ENCODE peak calls at places on chromosomes 12 and 14, in five cellular contexts. U is iPS-NIHi11; G is T-cell; H is SK-MEL-5; M is CD4-positive, alpha-beta T cell. I is an unnamed sample.

GRCh38 chr14:61264699-61265098 is 16.4 kb downstream of the TMEM30B start:
- DNase-seq in U (no peak), G (no peak), H (no peak), M (no peak), I (no peak)

GRCh38 chr14:79334272-79334671 is 877.0 kb downstream of the DIO2 start:
- DNase-seq in U (no peak), G (no peak), H (no peak), M (no peak), I (no peak)

GRCh38 chr14:32702571-32702970 is 236.1 kb upstream of the NPAS3 start:
- DNase-seq in U (peak), G (no peak), H (peak), M (peak), I (no peak)

GRCh38 chr14:75025082-75025481 is 22.4 kb downstream of the EIF2B2 start:
- DNase-seq in U (no peak), G (no peak), H (no peak), M (no peak), I (no peak)

GRCh38 chr12:9364224-9365176 is 156.3 kb upstream of the PZP start:
- DNase-seq in U (peak), G (no peak), H (peak), M (peak), I (no peak)

GRCh38 chr12:28795306-28795705 is 353.8 kb upstream of the FAR2 start:
- DNase-seq in U (no peak), G (no peak), H (peak), M (no peak), I (no peak)

GRCh38 chr12:93991882-93992415 is 156.4 kb upstream of the PLXNC1 start:
- DNase-seq in U (no peak), G (no peak), H (no peak), M (no peak), I (no peak)

GRCh38 chr14:54763761-54764160 is 138.9 kb downstream of the GCH1 start:
- DNase-seq in U (no peak), G (no peak), H (no peak), M (no peak), I (no peak)

GRCh38 chr12:57864382-57864781 is 17.9 kb upstream of the CTDSP2 start:
- DNase-seq in U (peak), G (no peak), H (no peak), M (no peak), I (no peak)

GRCh38 chr12:122013792-122014590 is 7.7 kb upstream of the BCL7A start:
- DNase-seq in U (no peak), G (no peak), H (no peak), M (no peak), I (no peak)

GRCh38 chr14:71687115-71687836 is 245.0 kb upstream of the RGS6 start:
- DNase-seq in U (no peak), G (no peak), H (no peak), M (no peak), I (no peak)

GRCh38 chr12:119512772-119513497 is 80.6 kb upstream of the TMEM233 start:
- DNase-seq in U (peak), G (no peak), H (peak), M (no peak), I (no peak)

GRCh38 chr12:109147954-109148353 is 31.6 kb downstream of the ACACB start:
- DNase-seq in U (no peak), G (no peak), H (no peak), M (no peak), I (no peak)

GRCh38 chr14:97411938-97412612 is 614.9 kb downstream of the VRK1 start:
- DNase-seq in U (peak), G (no peak), H (no peak), M (no peak), I (no peak)

GRCh38 chr14:96202441-96203094 is 2.1 kb upstream of the BDKRB2 start:
- DNase-seq in U (no peak), G (no peak), H (no peak), M (no peak), I (no peak)

GRCh38 chr12:56684745-56685369 is 3.2 kb downstream of the PTGES3 start:
- DNase-seq in U (no peak), G (no peak), H (no peak), M (no peak), I (peak)

GRCh38 chr14:50340945-50341344 is 28.8 kb downstream of the DMAC2L start:
- DNase-seq in U (peak), G (no peak), H (peak), M (no peak), I (no peak)

GRCh38 chr14:26841920-26842741 is 244.3 kb upstream of the NOVA1 start:
- DNase-seq in U (peak), G (no peak), H (peak), M (no peak), I (peak)

GRCh38 chr14:77141592-77142288 is at the start of gene ZDHHC22:
- DNase-seq in U (peak), G (no peak), H (no peak), M (no peak), I (no peak)

GRCh38 chr14:61403411-61403810 is 82.0 kb downstream of the PRKCH start:
- DNase-seq in U (no peak), G (no peak), H (no peak), M (no peak), I (no peak)

GRCh38 chr14:103115845-103116572 is 7.3 kb upstream of the TNFAIP2 start:
- DNase-seq in U (no peak), G (no peak), H (no peak), M (no peak), I (no peak)

GRCh38 chr12:59250766-59251165 is 330.5 kb upstream of the LRIG3 start:
- DNase-seq in U (no peak), G (no peak), H (no peak), M (no peak), I (no peak)

GRCh38 chr12:2034633-2035420 is 18.0 kb upstream of the CACNA1C start:
- DNase-seq in U (peak), G (peak), H (peak), M (peak), I (peak)

GRCh38 chr14:76920572-76921175 is 94.5 kb downstream of the LRRC74A start:
- DNase-seq in U (peak), G (no peak), H (no peak), M (no peak), I (no peak)

GRCh38 chr12:105949391-105949790 is 189.4 kb downstream of the NUAK1 start:
- DNase-seq in U (no peak), G (no peak), H (no peak), M (no peak), I (no peak)

GRCh38 chr12:132872975-132873421 is 14.4 kb downstream of the CHFR start:
- DNase-seq in U (no peak), G (peak), H (no peak), M (peak), I (no peak)

GRCh38 chr12:87323369-87323768 is 705.8 kb downstream of the C12orf50 start:
- DNase-seq in U (no peak), G (no peak), H (no peak), M (no peak), I (no peak)

I was measured in right lobe of liver.